ENCODE peak calls at places on chromosome 10, in eight cellular contexts. S, G, C, F, E, N, Y and O are unnamed samples.

GRCh38 chr10:81093056-81093455 is 555.4 kb downstream of the SH2D4B start:
- DNase-seq in S (no peak), G (no peak), C (no peak), F (no peak), E (no peak), N (no peak), Y (no peak), O (no peak)

GRCh38 chr10:59741048-59741447 is 12.2 kb downstream of the MRLN start:
- DNase-seq in S (no peak), G (no peak), C (no peak), F (no peak), E (no peak), N (no peak), Y (no peak), O (no peak)

GRCh38 chr10:381805-382204 is 246.6 kb downstream of the ZMYND11 start:
- DNase-seq in S (no peak), G (no peak), C (no peak), F (no peak), E (no peak), N (no peak), Y (no peak), O (no peak)

GRCh38 chr10:133309720-133310398 is 1.1 kb downstream of the ZNF511 start:
- DNase-seq in S (peak), G (no peak), C (no peak), F (no peak), E (no peak), N (no peak), Y (no peak), O (peak)

GRCh38 chr10:73865459-73866442 is 8.6 kb downstream of the CAMK2G start:
- DNase-seq in S (peak), G (no peak), C (no peak), F (no peak), E (peak), N (no peak), Y (no peak), O (peak)

GRCh38 chr10:15461353-15462108 is 90.4 kb upstream of the FAM171A1 start:
- DNase-seq in S (no peak), G (no peak), C (peak), F (peak), E (no peak), N (peak), Y (no peak), O (peak)

GRCh38 chr10:48249004-48249762 is 25.3 kb downstream of the FRMPD2 start:
- DNase-seq in S (no peak), G (no peak), C (no peak), F (no peak), E (no peak), N (no peak), Y (no peak), O (no peak)

GRCh38 chr10:33371234-33371633 is 36.8 kb upstream of the NRP1 start:
- DNase-seq in S (no peak), G (no peak), C (no peak), F (no peak), E (no peak), N (no peak), Y (no peak), O (no peak)

GRCh38 chr10:132257271-132257670 is 50.5 kb downstream of the STK32C start:
- DNase-seq in S (no peak), G (no peak), C (peak), F (peak), E (no peak), N (peak), Y (no peak), O (no peak)

GRCh38 chr10:101136007-101136707 is 5.1 kb downstream of the TLX1 start:
- DNase-seq in S (no peak), G (no peak), C (no peak), F (peak), E (no peak), N (no peak), Y (no peak), O (peak)

GRCh38 chr10:118911361-118911760 is 118.2 kb upstream of the NANOS1 start:
- DNase-seq in S (no peak), G (no peak), C (peak), F (no peak), E (no peak), N (peak), Y (no peak), O (no peak)

GRCh38 chr10:88297103-88297502 is 286.0 kb downstream of the RNLS start:
- DNase-seq in S (no peak), G (no peak), C (peak), F (no peak), E (no peak), N (peak), Y (no peak), O (no peak)

GRCh38 chr10:89283988-89284475 is 17.8 kb upstream of the IFIT2 start:
- DNase-seq in S (no peak), G (no peak), C (peak), F (no peak), E (peak), N (peak), Y (peak), O (peak)

GRCh38 chr10:8628351-8628750 is 573.9 kb downstream of the GATA3 start:
- DNase-seq in S (no peak), G (no peak), C (no peak), F (no peak), E (no peak), N (no peak), Y (peak), O (no peak)

GRCh38 chr10:105950410-105950809 is 1214.1 kb downstream of the SORCS1 start:
- DNase-seq in S (no peak), G (no peak), C (peak), F (peak), E (peak), N (peak), Y (peak), O (no peak)

GRCh38 chr10:50512743-50513416 is 110.9 kb downstream of the SGMS1 start:
- DNase-seq in S (no peak), G (no peak), C (no peak), F (no peak), E (no peak), N (no peak), Y (no peak), O (no peak)

GRCh38 chr10:83078160-83078559 is 1061.1 kb upstream of the GHITM start:
- DNase-seq in S (no peak), G (no peak), C (no peak), F (no peak), E (no peak), N (no peak), Y (no peak), O (no peak)

GRCh38 chr10:101572785-101573184 is 15.3 kb downstream of the POLL start:
- DNase-seq in S (no peak), G (no peak), C (no peak), F (no peak), E (no peak), N (no peak), Y (no peak), O (no peak)

GRCh38 chr10:114239117-114239993 is at the start of gene VWA2:
- DNase-seq in S (peak), G (no peak), C (no peak), F (no peak), E (peak), N (no peak), Y (no peak), O (peak)

GRCh38 chr10:18960466-18961079 is 88.0 kb upstream of the MALRD1 start:
- DNase-seq in S (no peak), G (no peak), C (no peak), F (no peak), E (no peak), N (no peak), Y (no peak), O (no peak)

GRCh38 chr10:4246881-4247358 is 461.9 kb upstream of the KLF6 start:
- DNase-seq in S (no peak), G (no peak), C (peak), F (no peak), E (no peak), N (peak), Y (no peak), O (no peak)

GRCh38 chr10:22684707-22685106 is 29.7 kb downstream of the PIP4K2A start:
- DNase-seq in S (no peak), G (no peak), C (no peak), F (peak), E (no peak), N (peak), Y (no peak), O (no peak)

DNA sequence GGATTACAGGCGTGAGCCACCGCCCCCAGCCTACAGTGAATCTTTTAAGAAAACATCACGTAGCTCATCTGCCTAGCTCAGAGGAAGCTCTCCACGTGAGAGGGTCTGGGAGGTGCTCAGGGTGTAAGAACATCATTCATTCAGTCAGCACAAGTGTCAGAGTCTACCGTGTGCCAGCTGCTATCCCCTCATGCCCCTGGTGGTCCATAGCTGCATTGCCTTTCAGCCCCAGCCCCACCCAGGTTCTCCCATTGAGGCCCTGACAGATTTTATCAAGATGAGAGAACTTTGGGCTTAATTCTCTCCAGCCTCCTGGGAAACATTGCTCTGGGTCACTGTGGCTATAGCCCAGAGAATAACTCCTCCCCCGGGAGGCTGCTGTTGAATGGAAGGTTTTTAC is 45.1 kb downstream of the ZNF503 start:
- DNase-seq in S (no peak), G (no peak), C (no peak), F (no peak), E (no peak), N (no peak), Y (no peak), O (no peak)
- TF ChIP-seq CTCF in S (no peak), G (no peak), C (no peak), F (peak), E (peak), N (no peak), Y (no peak), O (no peak)

GRCh38 chr10:69057261-69057950 is 30.5 kb upstream of the SRGN start:
- DNase-seq in S (no peak), G (no peak), C (no peak), F (no peak), E (peak), N (no peak), Y (peak), O (peak)
- TF ChIP-seq CTCF in S (no peak), G (no peak), C (no peak), F (no peak), E (no peak), N (no peak), Y (no peak), O (no peak)

GRCh38 chr10:44925224-44925623 is 14.1 kb downstream of the TMEM72 start:
- DNase-seq in S (no peak), G (no peak), C (no peak), F (peak), E (peak), N (no peak), Y (no peak), O (no peak)
- TF ChIP-seq CTCF in S (no peak), G (peak), C (peak), F (peak), E (peak), N (no peak), Y (no peak), O (peak)

DNA sequence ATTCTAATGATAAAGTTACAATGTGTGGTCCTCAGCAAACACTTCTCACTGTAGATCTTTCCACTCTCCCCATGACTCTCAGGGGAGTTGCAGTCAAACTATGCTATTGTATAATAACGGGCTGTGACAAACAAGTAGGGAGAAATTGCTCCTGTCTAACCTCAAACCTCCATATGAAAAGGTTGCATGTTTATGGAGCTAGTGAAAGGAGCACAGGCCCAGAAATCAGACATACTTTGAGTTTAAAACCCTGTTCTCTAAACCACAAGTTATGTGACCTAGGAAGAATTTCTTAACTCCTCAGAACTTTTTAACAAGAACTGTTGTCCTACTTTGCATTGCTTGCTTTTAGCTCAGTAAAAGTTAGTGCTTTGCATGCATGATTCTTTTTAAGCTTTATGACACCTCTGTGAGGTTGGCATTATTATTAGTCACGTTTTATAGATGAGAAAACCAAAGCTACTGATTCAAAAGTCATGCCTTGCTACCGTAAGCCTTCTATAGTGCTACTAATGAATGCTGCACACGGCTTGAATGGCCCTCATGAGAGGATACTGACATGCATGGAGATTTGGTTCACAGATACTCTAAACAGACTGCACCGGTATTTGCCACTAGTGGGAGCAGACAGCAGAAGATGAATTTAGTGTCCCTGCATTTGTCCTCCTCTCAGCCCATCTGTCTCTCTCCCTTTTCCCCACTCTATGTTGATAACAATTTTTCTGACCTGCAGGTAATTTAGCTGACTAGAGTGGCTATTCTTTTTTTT is 129.5 kb upstream of the PCGF5 start:
- DNase-seq in S (no peak), G (no peak), C (no peak), F (no peak), E (no peak), N (peak), Y (no peak), O (no peak)
- TF ChIP-seq CTCF in S (no peak), G (peak), C (peak), F (no peak), E (no peak), N (peak), Y (no peak), O (no peak)

GRCh38 chr10:115710136-115710535 is 562.9 kb downstream of the GFRA1 start:
- DNase-seq in S (no peak), G (no peak), C (no peak), F (no peak), E (no peak), N (no peak), Y (no peak), O (no peak)

GRCh38 chr10:115711306-115711705 is 561.7 kb downstream of the GFRA1 start:
- DNase-seq in S (no peak), G (no peak), C (no peak), F (no peak), E (no peak), N (no peak), Y (no peak), O (no peak)

GRCh38 chr10:115706482-115707076 is 566.4 kb downstream of the GFRA1 start:
- DNase-seq in S (no peak), G (no peak), C (peak), F (no peak), E (no peak), N (peak), Y (no peak), O (no peak)
- TF ChIP-seq CTCF in S (peak), G (peak), C (peak), F (no peak), E (peak), N (peak), Y (no peak), O (no peak)

DNA sequence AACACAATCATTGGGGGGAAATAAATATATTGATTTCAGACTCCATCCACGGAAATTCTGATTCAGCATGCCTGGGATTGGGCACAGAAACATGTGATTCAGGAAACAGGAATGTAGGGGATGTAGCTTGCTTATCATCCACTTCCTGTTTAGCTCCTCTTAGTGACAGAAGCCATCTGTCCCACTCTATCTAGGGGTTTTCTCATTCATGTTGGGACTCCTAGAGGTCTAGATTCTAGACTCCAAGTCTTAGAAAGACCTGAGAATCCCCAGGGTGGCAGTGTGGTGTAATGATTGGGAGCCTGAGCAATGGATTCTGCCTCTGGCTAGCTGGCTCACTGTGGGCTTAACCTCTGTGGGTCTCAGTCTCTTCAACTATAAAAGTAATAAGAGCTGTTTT is 67.9 kb downstream of the CDK1 start:
- DNase-seq in S (no peak), G (no peak), C (peak), F (no peak), E (no peak), N (peak), Y (no peak), O (no peak)
- TF ChIP-seq CTCF in S (no peak), G (peak), C (no peak), F (no peak), E (no peak), N (no peak), Y (no peak), O (no peak)

GRCh38 chr10:58714436-58714835 is 201.8 kb downstream of the BICC1 start:
- DNase-seq in S (no peak), G (no peak), C (no peak), F (no peak), E (no peak), N (no peak), Y (no peak), O (no peak)

GRCh38 chr10:58715056-58715455 is 202.4 kb downstream of the BICC1 start:
- DNase-seq in S (no peak), G (no peak), C (peak), F (no peak), E (no peak), N (no peak), Y (no peak), O (no peak)

GRCh38 chr10:58718596-58718995 is 205.9 kb downstream of the BICC1 start:
- DNase-seq in S (no peak), G (no peak), C (no peak), F (no peak), E (no peak), N (no peak), Y (no peak), O (no peak)

GRCh38 chr10:58712136-58712535 is 199.5 kb downstream of the BICC1 start:
- DNase-seq in S (no peak), G (no peak), C (peak), F (no peak), E (no peak), N (no peak), Y (no peak), O (no peak)

DNA sequence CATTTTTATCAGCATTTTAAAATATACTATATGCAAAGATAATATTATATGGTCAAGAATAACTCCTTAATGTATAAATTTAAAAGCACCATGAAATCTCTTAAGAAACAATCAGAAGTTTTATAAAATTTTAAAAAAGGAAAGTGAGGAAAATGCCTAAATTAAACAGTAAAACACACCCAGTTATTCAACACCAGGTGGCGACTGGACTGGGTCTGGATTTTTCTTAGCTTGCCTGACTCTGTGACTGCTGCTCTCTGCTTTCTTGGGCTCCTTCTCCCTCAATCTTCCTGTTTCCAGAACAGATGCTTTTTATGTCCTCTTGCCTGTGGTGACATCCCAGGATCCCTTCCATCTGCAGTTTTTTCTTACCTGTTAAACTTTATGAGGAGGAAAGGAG is 200.3 kb downstream of the BICC1 start:
- DNase-seq in S (no peak), G (no peak), C (peak), F (no peak), E (no peak), N (no peak), Y (no peak), O (no peak)
- TF ChIP-seq CTCF in S (no peak), G (no peak), C (peak), F (no peak), E (peak), N (peak), Y (no peak), O (no peak)

GRCh38 chr10:13397052-13397451 is 49.0 kb upstream of the SEPHS1 start:
- DNase-seq in S (no peak), G (no peak), C (no peak), F (no peak), E (no peak), N (no peak), Y (no peak), O (no peak)
- TF ChIP-seq CTCF in S (no peak), G (no peak), C (no peak), F (no peak), E (no peak), N (no peak), Y (no peak), O (no peak)

DNA sequence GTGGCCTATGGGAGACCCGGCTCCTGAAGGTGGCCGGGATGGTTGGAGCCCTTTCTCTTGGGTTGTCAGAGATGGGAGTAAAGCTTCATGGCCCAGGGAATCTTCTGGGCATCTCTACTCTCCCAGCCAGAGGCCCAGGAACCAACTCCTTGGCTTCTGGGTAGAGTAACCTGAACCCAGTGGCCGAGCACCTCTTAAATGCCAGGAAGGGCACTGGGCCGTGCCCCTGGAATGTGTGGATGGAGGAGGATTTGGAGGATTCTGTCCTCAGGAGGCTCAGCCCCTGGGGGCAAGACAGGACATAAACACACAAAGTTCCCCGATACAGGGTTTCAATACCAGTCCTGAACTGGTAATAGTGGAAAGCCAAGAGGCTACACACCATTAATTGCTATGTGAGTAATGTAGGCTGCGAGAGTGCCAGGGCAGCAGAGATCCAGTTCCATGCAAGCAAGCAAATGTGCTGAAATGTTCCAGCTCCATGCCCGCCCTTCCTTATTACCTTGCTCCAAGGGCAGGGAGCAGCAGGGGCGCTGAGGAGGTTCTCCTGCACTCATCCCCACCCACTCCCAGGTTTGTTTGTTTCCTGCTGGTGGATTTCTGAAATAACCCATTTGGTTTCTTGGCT is 1.2 kb downstream of the PALD1 start:
- DNase-seq in S (no peak), G (no peak), C (no peak), F (no peak), E (no peak), N (no peak), Y (no peak), O (no peak)
- TF ChIP-seq CTCF in S (no peak), G (no peak), C (no peak), F (no peak), E (no peak), N (no peak), Y (no peak), O (no peak)